ENCODE peak calls at places on chromosomes 12 and 14, in six cellular contexts. E, S, D, L, B and M are unnamed samples.

GRCh38 chr12:83477289-83477688 is 790.6 kb downstream of the TMTC2 start:
- DNase-seq in B (peak), L (no peak), D (no peak), S (no peak), E (no peak), M (no peak)

GRCh38 chr12:123905319-123905925 is 67.2 kb downstream of the CCDC92 start:
- DNase-seq in D (peak), S (peak), B (peak), E (peak), L (peak), M (peak)

GRCh38 chr12:51484119-51484518 is 59.5 kb downstream of the SLC4A8 start:
- DNase-seq in E (no peak), S (no peak), D (no peak), B (no peak), L (no peak), M (no peak)

GRCh38 chr14:49134940-49135339 is 451.2 kb downstream of the RPS29 start:
- DNase-seq in E (peak), S (peak), D (no peak), B (peak), L (no peak), M (no peak)

GRCh38 chr12:18284461-18284860 is 23.1 kb downstream of the PIK3C2G start:
- DNase-seq in E (no peak), D (peak), L (no peak), S (no peak), B (no peak), M (no peak)

GRCh38 chr14:69090187-69090789 is 62.6 kb downstream of the DCAF5 start:
- DNase-seq in L (peak), S (peak), B (peak), E (peak), D (peak), M (no peak)

GRCh38 chr12:102496571-102496970 is 16.2 kb upstream of the IGF1 start:
- DNase-seq in L (no peak), S (no peak), D (no peak), E (no peak), B (no peak), M (no peak)

GRCh38 chr12:127238061-127238460 is 1028.9 kb upstream of the TMEM132C start:
- DNase-seq in S (no peak), E (no peak), B (no peak), D (no peak), L (peak), M (no peak)

GRCh38 chr12:52243774-52244614 is 11.0 kb downstream of the KRT7 start:
- DNase-seq in D (peak), B (no peak), L (peak), S (no peak), E (no peak), M (peak)

GRCh38 chr14:53663709-53664108 is 292.9 kb downstream of the BMP4 start:
- DNase-seq in B (peak), S (peak), E (peak), L (no peak), D (peak), M (no peak)

GRCh38 chr14:101876539-101876938 is 87.8 kb upstream of the DYNC1H1 start:
- DNase-seq in D (peak), B (no peak), L (peak), E (no peak), S (no peak), M (no peak)

GRCh38 chr12:57063991-57064725 is 14.2 kb upstream of the MYO1A start:
- DNase-seq in D (no peak), S (no peak), B (no peak), E (no peak), L (no peak), M (no peak)

GRCh38 chr14:28272270-28272669 is 494.3 kb upstream of the FOXG1 start:
- DNase-seq in S (no peak), D (no peak), L (no peak), E (no peak), B (no peak), M (no peak)

GRCh38 chr12:127629066-127629820 is 637.7 kb upstream of the TMEM132C start:
- DNase-seq in L (no peak), D (no peak), B (no peak), E (no peak), S (no peak), M (no peak)

GRCh38 chr12:108738165-108738564 is 6.8 kb upstream of the CORO1C start:
- DNase-seq in E (no peak), B (peak), L (peak), S (no peak), D (no peak), M (no peak)

GRCh38 chr14:94617988-94618822 is 6.0 kb downstream of the SERPINA3 start:
- DNase-seq in S (no peak), D (peak), B (no peak), L (no peak), E (no peak), M (no peak)

GRCh38 chr14:50064993-50065392 is 51.4 kb downstream of the VCPKMT start:
- DNase-seq in D (peak), B (no peak), L (peak), E (no peak), S (no peak), M (no peak)

GRCh38 chr12:76688001-76688400 is 75.9 kb upstream of the ZDHHC17 start:
- DNase-seq in B (no peak), E (no peak), L (no peak), S (no peak), D (peak), M (no peak)

GRCh38 chr12:121917950-121918678 is at the start of gene CFAP251:
- DNase-seq in L (peak), E (peak), D (peak), B (peak), S (peak), M (peak)
- H3K9ac ChIP-seq in L (no peak), E (no peak), D (peak), B (peak), S (no peak), M (peak)

GRCh38 chr14:105089746-105090492 is 24.7 kb upstream of the GPR132 start:
- DNase-seq in L (no peak), D (no peak), E (no peak), B (no peak), S (no peak), M (no peak)
- H3K9ac ChIP-seq in L (no peak), D (no peak), E (no peak), B (no peak), S (no peak), M (no peak)

GRCh38 chr12:92541024-92541423 is 161.8 kb upstream of the PLEKHG7 start:
- DNase-seq in B (no peak), E (no peak), D (no peak), L (no peak), S (no peak), M (no peak)

GRCh38 chr12:92546259-92546825 is 156.4 kb upstream of the PLEKHG7 start:
- DNase-seq in S (no peak), B (no peak), D (no peak), E (no peak), L (peak), M (no peak)

GRCh38 chr12:92543359-92543758 is 159.4 kb upstream of the PLEKHG7 start:
- DNase-seq in E (no peak), S (no peak), D (peak), B (no peak), L (peak), M (no peak)

GRCh38 chr12:92544321-92544720 is 158.5 kb upstream of the PLEKHG7 start:
- DNase-seq in S (no peak), E (no peak), B (no peak), D (no peak), L (peak), M (no peak)

GRCh38 chr12:92543872-92544271 is 158.9 kb upstream of the PLEKHG7 start:
- DNase-seq in L (no peak), B (no peak), S (no peak), D (no peak), E (no peak), M (no peak)
- H3K9ac ChIP-seq in L (no peak), B (no peak), S (no peak), D (no peak), E (no peak), M (no peak)

DNA sequence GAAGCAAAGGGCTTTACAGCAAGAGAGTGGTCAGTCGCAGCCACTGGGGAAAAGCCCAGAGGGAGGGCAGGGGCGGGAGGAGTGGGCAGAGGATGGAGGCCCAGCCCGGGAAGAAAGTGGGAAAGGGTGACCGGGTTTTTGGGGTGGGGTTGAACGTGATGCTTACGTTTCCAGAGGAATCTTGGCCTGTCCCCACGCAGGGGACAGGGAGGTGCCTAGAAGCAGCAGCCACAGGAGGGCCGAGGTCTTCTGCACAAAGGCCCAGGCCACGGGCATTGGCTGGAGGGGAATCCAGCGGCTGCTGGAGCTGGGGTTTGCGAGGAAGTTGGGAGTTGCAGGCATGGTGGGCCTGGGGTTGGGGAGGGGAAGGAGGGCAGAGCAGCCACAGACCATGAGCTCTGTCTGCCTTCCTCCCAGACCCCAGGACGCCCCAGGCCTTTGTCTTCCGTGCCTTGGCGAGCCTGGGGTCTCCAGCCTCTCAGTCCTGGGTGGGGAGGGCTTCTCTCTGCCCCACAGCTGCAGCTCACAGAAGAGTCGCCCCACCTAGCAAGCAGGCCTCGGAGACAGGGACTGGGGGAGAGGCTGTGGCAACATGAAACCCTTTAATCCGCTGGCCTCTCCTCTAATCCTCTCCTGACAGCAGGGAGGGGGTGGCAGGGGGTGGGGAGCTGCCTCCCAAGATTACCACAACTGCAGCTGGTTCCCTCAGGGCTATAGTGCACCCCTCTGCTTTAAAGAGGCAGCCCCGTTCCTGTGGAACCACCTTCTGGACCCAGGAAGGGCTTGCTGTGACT is at the start of gene CACNA2D4:
- DNase-seq in E (peak), L (no peak), S (peak), B (peak), D (no peak), M (no peak)
- H3K9ac ChIP-seq in E (no peak), L (no peak), S (no peak), B (no peak), D (no peak), M (no peak)